ENCODE peak calls at places on chromosomes 1 and 21, in seven cellular contexts. F, S, U, Y, Z, C and W are unnamed samples.

GRCh38 chr1:42057800-42058199 is 95.4 kb upstream of the GUCA2B start:
- DNase-seq in Y (no peak), C (no peak), Z (no peak), U (no peak), S (no peak), F (no peak), W (no peak)

GRCh38 chr1:228697209-228698016 is 37.9 kb upstream of the RHOU start:
- DNase-seq in U (no peak), Z (peak), F (no peak), S (peak), Y (peak), C (peak), W (peak)

GRCh38 chr1:184752656-184753055 is 2.0 kb downstream of the EDEM3 start:
- DNase-seq in Z (no peak), S (no peak), C (no peak), U (no peak), F (no peak), Y (no peak), W (no peak)

GRCh38 chr1:3898994-3899775 is 887 bp downstream of the C1orf174 start:
- DNase-seq in F (peak), Z (no peak), U (no peak), C (peak), S (no peak), Y (no peak), W (no peak)

GRCh38 chr1:150557065-150557600 is 7.9 kb downstream of the ADAMTSL4 start:
- DNase-seq in U (no peak), F (no peak), S (peak), Y (peak), C (no peak), Z (no peak), W (peak)

GRCh38 chr1:2979191-2980072 is 41.8 kb upstream of the ACTRT2 start:
- DNase-seq in S (no peak), F (no peak), Y (no peak), U (no peak), Z (no peak), C (no peak), W (peak)

GRCh38 chr1:229964281-229964680 is 102.8 kb upstream of the GALNT2 start:
- DNase-seq in C (no peak), S (no peak), U (no peak), F (no peak), Z (no peak), Y (no peak), W (no peak)

GRCh38 chr1:158951956-158952355 is 20.6 kb downstream of the PYHIN1 start:
- DNase-seq in U (no peak), S (no peak), Z (no peak), Y (no peak), F (no peak), C (no peak), W (no peak)

GRCh38 chr1:25997759-25998074 is at the start of gene PAFAH2:
- DNase-seq in U (no peak), F (no peak), Y (no peak), Z (no peak), S (peak), C (no peak), W (peak)

GRCh38 chr1:6035719-6036118 is 10.0 kb upstream of the KCNAB2 start:
- DNase-seq in Y (no peak), Z (no peak), S (no peak), C (no peak), F (no peak), U (no peak), W (no peak)

GRCh38 chr1:226355016-226355415 is 46.1 kb upstream of the LIN9 start:
- DNase-seq in Y (no peak), U (no peak), S (no peak), F (no peak), C (no peak), Z (no peak), W (no peak)

GRCh38 chr21:23131177-23131576 is 2133.0 kb downstream of the NCAM2 start:
- DNase-seq in Z (no peak), F (peak), Y (no peak), S (no peak), U (no peak), C (no peak), W (no peak)

GRCh38 chr1:38059632-38060286 is 13.2 kb upstream of the POU3F1 start:
- DNase-seq in Y (no peak), Z (no peak), C (no peak), S (no peak), U (no peak), F (no peak), W (no peak)
- H3K4me3 ChIP-seq in Y (no peak), Z (no peak), C (no peak), S (no peak), U (no peak), F (no peak), W (no peak)

DNA sequence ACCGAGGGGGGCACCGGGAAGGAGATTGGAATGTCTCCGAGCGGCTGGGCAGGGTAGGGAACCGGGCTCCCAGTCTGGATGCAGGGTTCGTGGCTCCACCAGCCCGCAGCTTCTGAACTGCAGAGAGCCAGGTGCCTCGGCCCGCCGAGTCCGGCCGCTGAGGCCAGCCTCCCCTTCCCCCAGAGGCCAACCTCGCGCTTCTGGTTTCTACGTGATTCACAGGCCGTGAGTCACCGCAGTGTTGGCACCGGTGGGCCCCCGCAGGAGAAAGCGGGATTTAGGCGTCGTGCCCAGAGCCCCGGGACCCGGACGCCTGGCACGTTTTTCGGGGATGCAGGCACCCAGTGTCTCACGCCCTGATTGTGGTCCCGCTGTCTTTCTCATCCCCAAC is 458 bp downstream of the CRABP2 start:
- DNase-seq in S (peak), Y (peak), F (peak), C (no peak), Z (no peak), U (no peak), W (no peak)
- H3K4me3 ChIP-seq in S (peak), Y (no peak), F (peak), C (peak), Z (peak), U (peak), W (peak)

GRCh38 chr21:34974162-34974981 is 74.7 kb downstream of the RUNX1 start:
- DNase-seq in Y (no peak), U (no peak), F (no peak), Z (no peak), C (no peak), S (no peak), W (no peak)
- H3K4me3 ChIP-seq in Y (no peak), U (no peak), F (no peak), Z (no peak), C (no peak), S (no peak), W (no peak)

DNA sequence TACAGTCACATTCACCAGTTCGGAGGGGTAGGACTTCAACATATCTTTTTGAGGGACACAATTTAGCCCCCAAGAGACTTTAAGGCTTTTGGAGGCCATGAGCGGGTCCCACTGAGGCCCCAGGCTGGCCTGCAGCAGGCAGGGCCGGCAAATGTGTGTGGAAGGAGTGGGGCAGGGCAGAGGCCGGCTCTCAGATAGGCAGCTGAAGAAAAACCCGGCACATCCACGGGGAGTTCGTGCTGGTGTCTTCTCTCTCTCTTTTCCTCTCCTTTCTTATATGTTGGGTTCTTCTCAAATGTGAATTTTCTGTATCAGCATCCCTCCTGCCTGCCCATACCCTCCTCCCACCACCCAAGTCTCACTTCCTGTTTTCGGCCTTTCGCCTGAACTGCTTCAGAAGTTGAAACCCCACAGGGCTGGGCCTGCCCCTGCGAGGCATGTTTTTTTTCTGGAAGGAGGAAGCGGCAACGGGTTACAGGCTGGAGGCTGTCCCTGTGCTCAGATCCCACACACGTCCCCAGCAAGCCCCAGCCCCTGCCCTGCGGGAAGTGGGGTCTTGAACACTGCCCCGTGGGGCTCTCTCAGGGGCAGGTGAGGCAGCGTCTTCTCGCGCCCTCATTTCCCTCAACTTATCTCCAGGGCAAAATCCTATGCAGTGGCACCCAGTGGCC is 9.8 kb upstream of the UMODL1 start:
- DNase-seq in S (peak), Z (no peak), U (no peak), C (no peak), F (no peak), Y (peak), W (no peak)
- H3K4me3 ChIP-seq in S (no peak), Z (no peak), U (no peak), C (no peak), F (no peak), Y (no peak), W (no peak)